ENCODE peak calls at places on chromosomes 2 and 18, in seven cellular contexts. B is NCI-H774; Y is astrocyte; J is naive thymus-derived CD8-positive, alpha-beta T cell; V is AG08396; S is stomach; R is HT1080. A is an unnamed sample.
A peak's percentile ranks its signal among the peaks of the same experiment; 100 is the strongest.

GRCh38 chr2:39737661-39738060 is 41.4 kb downstream of the THUMPD2 start:
- DNase-seq in B (no peak), Y (peak; percentile 95), J (no peak), V (peak; percentile 69), S (no peak), R (peak; percentile 69), A (no peak)

GRCh38 chr18:9987931-9988330 is 74.1 kb downstream of the VAPA start:
- DNase-seq in B (peak; percentile 50), Y (no peak), J (no peak), V (no peak), S (peak; percentile 82), R (no peak), A (no peak)

GRCh38 chr2:171393487-171393886 is 40.3 kb downstream of the METTL8 start:
- DNase-seq in B (no peak), Y (no peak), J (no peak), V (no peak), S (no peak), R (no peak), A (no peak)

GRCh38 chr2:190359896-190360376 is 16.5 kb downstream of the INPP1 start:
- DNase-seq in B (no peak), Y (peak; percentile 64), J (peak; percentile 16), V (peak; percentile 56), S (peak; percentile 59), R (peak; percentile 15), A (no peak)

GRCh38 chr2:143392358-143392757 is 263.1 kb downstream of the ARHGAP15 start:
- DNase-seq in B (no peak), Y (no peak), J (no peak), V (no peak), S (no peak), R (no peak), A (no peak)

GRCh38 chr2:130871843-130872242 is 35.1 kb downstream of the ARHGEF4 start:
- DNase-seq in B (no peak), Y (no peak), J (no peak), V (no peak), S (no peak), R (no peak), A (no peak)

GRCh38 chr2:187541086-187542085 is 12.8 kb downstream of the TFPI start:
- DNase-seq in B (no peak), Y (peak; percentile 96), J (no peak), V (peak; percentile 39), S (no peak), R (peak; percentile 89), A (no peak)

GRCh38 chr2:214069254-214069653 is 341.6 kb upstream of the VWC2L start:
- DNase-seq in B (no peak), Y (peak; percentile 93), J (no peak), V (peak; percentile 73), S (no peak), R (peak; percentile 96), A (no peak)

GRCh38 chr2:33605059-33605458 is 6.0 kb upstream of the FAM98A start:
- DNase-seq in B (no peak), Y (no peak), J (no peak), V (no peak), S (no peak), R (no peak), A (no peak)

GRCh38 chr2:222782201-222782600 is 78.6 kb upstream of the ACSL3 start:
- DNase-seq in B (no peak), Y (no peak), J (no peak), V (no peak), S (no peak), R (no peak), A (no peak)

A was measured in Caco-2.